ENCODE peak calls at places on chromosomes 12 and 14, in six cellular contexts. T is GM03348; B is sigmoid colon; A is activated CD8-positive, alpha-beta memory T cell treated with anti-CD3 and anti-CD28 coated beads for 48 hours; I is posterior cingulate gyrus; L is T-helper 17 cell. P is an unnamed sample.

GRCh38 chr14:57559561-57559960 is 65.9 kb upstream of the CCDC198 start:
- DNase-seq in T (no peak), L (no peak), A (no peak), B (no peak), I (no peak), P (no peak)

GRCh38 chr12:28184378-28184777 is 5.9 kb upstream of the CCDC91 start:
- DNase-seq in A (no peak), B (no peak), L (no peak), I (no peak), T (no peak), P (no peak)

GRCh38 chr12:50019524-50019923 is 5.8 kb downstream of the RACGAP1 start:
- DNase-seq in L (no peak), A (no peak), B (no peak), I (no peak), T (no peak), P (no peak)

GRCh38 chr14:93974833-93975232 is 1.5 kb downstream of the ASB2 start:
- DNase-seq in B (no peak), L (no peak), I (peak), T (no peak), A (no peak), P (no peak)

GRCh38 chr12:53674977-53675700 is 744 bp downstream of the ATP5MC2 start:
- DNase-seq in T (no peak), A (no peak), L (no peak), B (no peak), I (no peak), P (no peak)

GRCh38 chr12:13436696-13437391 is 240.3 kb downstream of the EMP1 start:
- DNase-seq in L (no peak), B (no peak), T (peak), I (no peak), A (no peak), P (no peak)

GRCh38 chr12:76303365-76303764 is 44.9 kb downstream of the BBS10 start:
- DNase-seq in I (no peak), T (no peak), A (no peak), B (no peak), L (no peak), P (no peak)

GRCh38 chr14:64880382-64881121 is 845 bp upstream of the SPTB start:
- DNase-seq in B (peak), I (peak), L (peak), T (peak), A (peak), P (peak)

GRCh38 chr14:80024417-80024816 is 186.9 kb downstream of the DIO2 start:
- DNase-seq in B (no peak), I (no peak), T (no peak), A (no peak), L (no peak), P (no peak)

GRCh38 chr12:54050479-54050805 is 3.2 kb upstream of the HOXC4 start:
- DNase-seq in A (no peak), L (no peak), I (no peak), B (no peak), T (no peak), P (no peak)

GRCh38 chr12:93813972-93814821 is 137.0 kb downstream of the CRADD start:
- DNase-seq in I (peak), L (no peak), T (peak), B (peak), A (no peak), P (no peak)

GRCh38 chr14:31934767-31935266 is 142.3 kb upstream of the ARHGAP5 start:
- DNase-seq in T (peak), I (no peak), L (no peak), B (no peak), A (no peak), P (no peak)

GRCh38 chr14:104228716-104229620 is 90.6 kb downstream of the KIF26A start:
- DNase-seq in I (peak), B (no peak), T (no peak), L (no peak), A (no peak), P (no peak)

GRCh38 chr12:2804390-2805145 is 7.9 kb upstream of the ITFG2 start:
- DNase-seq in I (no peak), T (peak), L (no peak), B (peak), A (no peak), P (no peak)

GRCh38 chr12:13039557-13039956 is 4.6 kb upstream of the FAM234B start:
- DNase-seq in B (no peak), T (no peak), L (no peak), A (no peak), I (no peak), P (no peak)

GRCh38 chr12:131927110-131928079 is 1.7 kb upstream of the PUS1 start:
- DNase-seq in I (no peak), L (no peak), B (peak), A (no peak), T (no peak), P (no peak)

GRCh38 chr14:90604356-90604755 is 207.5 kb downstream of the CALM1 start:
- DNase-seq in A (no peak), B (peak), L (no peak), I (no peak), T (no peak), P (no peak)

GRCh38 chr12:89731064-89731463 is 22.4 kb upstream of the ATP2B1 start:
- DNase-seq in L (no peak), B (no peak), I (no peak), T (no peak), A (no peak), P (no peak)

GRCh38 chr14:67392728-67393314 is 19.1 kb downstream of the PLEK2 start:
- DNase-seq in A (no peak), T (no peak), L (no peak), B (no peak), I (no peak), P (no peak)

GRCh38 chr14:37436519-37436918 is 158.5 kb downstream of the FOXA1 start:
- DNase-seq in I (no peak), T (no peak), L (no peak), B (no peak), A (no peak), P (no peak)

GRCh38 chr12:52232916-52233461 is at the start of gene KRT7:
- DNase-seq in A (no peak), L (no peak), B (peak), I (no peak), T (no peak), P (no peak)

GRCh38 chr12:24940157-24940556 is 8.7 kb downstream of the BCAT1 start:
- DNase-seq in B (no peak), L (no peak), A (no peak), I (no peak), T (no peak), P (no peak)

GRCh38 chr14:76919811-76920571 is 93.8 kb downstream of the LRRC74A start:
- DNase-seq in B (peak), I (peak), L (peak), A (no peak), T (peak), P (no peak)

GRCh38 chr14:46074061-46074460 is 577.5 kb downstream of the RPL10L start:
- DNase-seq in I (no peak), T (no peak), L (no peak), B (no peak), A (no peak), P (no peak)

GRCh38 chr12:118706437-118706836 is 274.9 kb upstream of the SRRM4 start:
- DNase-seq in L (no peak), I (no peak), A (no peak), B (no peak), T (no peak), P (no peak)

GRCh38 chr12:29750131-29750927 is 33.4 kb downstream of the TMTC1 start:
- DNase-seq in A (no peak), B (no peak), L (no peak), T (no peak), I (no peak), P (no peak)

GRCh38 chr12:19755141-19755540 is 315.8 kb downstream of the AEBP2 start:
- DNase-seq in A (no peak), I (no peak), L (no peak), T (no peak), B (no peak), P (no peak)

GRCh38 chr14:75562048-75562447 is 16.4 kb upstream of the FLVCR2 start:
- DNase-seq in I (no peak), B (no peak), A (no peak), L (no peak), T (no peak), P (peak)

GRCh38 chr14:30553311-30553989 is 5.5 kb upstream of the G2E3 start:
- DNase-seq in I (no peak), T (peak), L (no peak), B (no peak), A (no peak), P (no peak)

GRCh38 chr12:15757553-15758255 is 31.5 kb downstream of the EPS8 start:
- DNase-seq in I (no peak), A (no peak), B (no peak), T (peak), L (no peak), P (no peak)

GRCh38 chr12:101859664-101860607 is 17.4 kb upstream of the DRAM1 start:
- DNase-seq in A (no peak), T (peak), L (no peak), I (no peak), B (no peak), P (no peak)

GRCh38 chr12:94710933-94711332 is 60.6 kb upstream of the TMCC3 start:
- DNase-seq in I (no peak), B (no peak), A (no peak), T (peak), L (no peak), P (no peak)

GRCh38 chr12:19431407-19432308 is 7.6 kb upstream of the AEBP2 start:
- DNase-seq in B (no peak), A (peak), I (no peak), T (peak), L (no peak), P (peak)

GRCh38 chr14:52885230-52885629 is 65.6 kb downstream of the FERMT2 start:
- DNase-seq in B (no peak), L (no peak), A (no peak), I (no peak), T (peak), P (no peak)

GRCh38 chr12:25755681-25756260 is 202.7 kb upstream of the LMNTD1 start:
- DNase-seq in B (no peak), A (no peak), T (no peak), I (no peak), L (no peak), P (no peak)

GRCh38 chr14:65864549-65864948 is 452.0 kb downstream of the FUT8 start:
- DNase-seq in A (no peak), B (no peak), I (no peak), L (no peak), T (no peak), P (no peak)

GRCh38 chr12:51482808-51483532 is 58.3 kb downstream of the SLC4A8 start:
- DNase-seq in A (no peak), I (no peak), L (no peak), T (peak), B (no peak), P (no peak)

P was measured in activated T-helper 9 cell treated with anti-CD3 and anti-CD28 coated beads, Interleukin-2, amount 50 U/mL, for 16 hours.